ENCODE peak calls at places on chromosomes 5 and 9, in six cellular contexts. C is mucosa of descending colon, M is DMS153, W is lower leg skin, K is MCF 10A, G is retina. U is an unnamed sample.

GRCh38 chr9:88748566-88749238 is 213.7 kb downstream of the NXNL2 start:
- DNase-seq in W (no peak), M (no peak), K (peak), C (no peak), G (no peak), U (no peak)

GRCh38 chr5:73160239-73160671 is 12.7 kb upstream of the TMEM174 start:
- DNase-seq in C (no peak), W (no peak), M (no peak), K (no peak), G (no peak), U (no peak)

GRCh38 chr5:427415-428087 is 15.4 kb upstream of the EXOC3 start:
- DNase-seq in C (no peak), W (no peak), K (no peak), M (no peak), G (no peak), U (no peak)

GRCh38 chr5:95081500-95082355 is 203.2 kb downstream of the MCTP1 start:
- DNase-seq in C (no peak), G (no peak), M (peak), W (peak), K (peak), U (no peak)

GRCh38 chr5:58582004-58582403 is 871 bp upstream of the RAB3C start:
- DNase-seq in W (no peak), M (no peak), K (no peak), C (no peak), G (no peak), U (no peak)

GRCh38 chr9:84152204-84152603 is 171.6 kb downstream of the RMI1 start:
- DNase-seq in G (no peak), K (no peak), C (no peak), W (no peak), M (no peak), U (no peak)

GRCh38 chr5:125160787-125161502 is 414.5 kb upstream of the ZNF608 start:
- DNase-seq in G (peak), W (no peak), M (no peak), C (no peak), K (no peak), U (no peak)

GRCh38 chr5:6859001-6859400 is 145.8 kb downstream of the TENT4A start:
- DNase-seq in K (no peak), C (no peak), W (no peak), M (no peak), G (no peak), U (no peak)

GRCh38 chr5:155631116-155631515 is 617.6 kb downstream of the KIF4B start:
- DNase-seq in C (no peak), M (no peak), G (no peak), K (peak), W (no peak), U (no peak)

GRCh38 chr9:93064392-93065124 is 6.1 kb downstream of the SUSD3 start:
- DNase-seq in M (peak), G (no peak), W (peak), K (no peak), C (peak), U (no peak)

GRCh38 chr9:125325821-125326220 is 64.2 kb downstream of the GAPVD1 start:
- DNase-seq in W (no peak), K (peak), G (no peak), C (no peak), M (no peak), U (no peak)

GRCh38 chr9:124261787-124262595 is 4.2 kb downstream of the NEK6 start:
- DNase-seq in G (peak), M (no peak), C (peak), K (no peak), W (no peak), U (no peak)